ENCODE peak calls at places on chromosomes 6 and 20, in four cellular contexts. P is HCT116, D is K562, O is HepG2. J is an unnamed sample.

GRCh38 chr6:53240763-53241162 is 92.1 kb upstream of the GCM1 start:
- DNase-seq in P (no peak), D (no peak), O (no peak), J (no peak)

GRCh38 chr6:116210750-116211425 is 43.0 kb downstream of the TSPYL4 start:
- DNase-seq in D (no peak), P (no peak), O (no peak), J (no peak)

GRCh38 chr6:36373368-36374009 is 14.0 kb downstream of the ETV7 start:
- DNase-seq in D (no peak), O (no peak), P (no peak), J (no peak)

GRCh38 chr20:36808317-36809257 is 35.0 kb upstream of the DSN1 start:
- DNase-seq in O (peak), D (peak), P (peak), J (no peak)

GRCh38 chr6:22099241-22099640 is 197.6 kb downstream of the PRL start:
- DNase-seq in D (no peak), P (no peak), O (no peak), J (no peak)

GRCh38 chr20:12455152-12455551 is 537.5 kb downstream of the BTBD3 start:
- DNase-seq in O (no peak), D (no peak), P (no peak), J (no peak)

GRCh38 chr20:17534077-17534476 is 2.9 kb upstream of the BFSP1 start:
- DNase-seq in O (no peak), P (no peak), D (no peak), J (no peak)

GRCh38 chr6:156777866-156778614 is 862 bp downstream of the ARID1B start:
- DNase-seq in D (peak), P (no peak), O (peak), J (no peak)

GRCh38 chr20:21387528-21387927 is 9.8 kb downstream of the NKX2-4 start:
- DNase-seq in O (no peak), D (no peak), P (no peak), J (no peak)

GRCh38 chr6:56388414-56388752 is 141.0 kb upstream of the COL21A1 start:
- DNase-seq in O (no peak), P (no peak), D (no peak), J (no peak)

GRCh38 chr20:46010491-46011405 is 2.0 kb downstream of the MMP9 start:
- DNase-seq in O (no peak), P (no peak), D (no peak), J (no peak)

GRCh38 chr20:48904566-48905321 is 16.8 kb upstream of the ARFGEF2 start:
- DNase-seq in P (peak), D (peak), O (peak), J (peak)

GRCh38 chr20:17469631-17470030 is 61.5 kb downstream of the BFSP1 start:
- DNase-seq in D (no peak), O (no peak), P (no peak), J (no peak)

GRCh38 chr6:147758305-147758704 is 249.8 kb downstream of the SAMD5 start:
- DNase-seq in P (no peak), O (no peak), D (no peak), J (no peak)

GRCh38 chr6:33960345-33961313 is 156.8 kb upstream of the MLN start:
- DNase-seq in D (peak), P (no peak), O (no peak), J (no peak)

GRCh38 chr6:3061501-3061941 is 6.8 kb upstream of the RIPK1 start:
- DNase-seq in O (no peak), P (no peak), D (no peak), J (no peak)

GRCh38 chr20:6975326-6975725 is 207.8 kb downstream of the BMP2 start:
- DNase-seq in P (no peak), D (no peak), O (no peak), J (no peak)

GRCh38 chr6:116500969-116501433 is 10.4 kb upstream of the CALHM5 start:
- DNase-seq in P (no peak), O (no peak), D (peak), J (no peak)

GRCh38 chr6:132133734-132134490 is 182.7 kb upstream of the CCN2 start:
- DNase-seq in O (no peak), P (no peak), D (no peak), J (no peak)

GRCh38 chr6:144159231-144159630 is 8.9 kb downstream of the STX11 start:
- DNase-seq in D (no peak), P (no peak), O (no peak), J (no peak)

GRCh38 chr6:28766426-28766825 is 157.4 kb downstream of the TRIM27 start:
- DNase-seq in P (no peak), O (no peak), D (no peak), J (no peak)

GRCh38 chr20:17723301-17723691 is 23.5 kb downstream of the BANF2 start:
- DNase-seq in O (no peak), D (no peak), P (no peak), J (no peak)

GRCh38 chr6:39102024-39102820 is 12.8 kb downstream of the SAYSD1 start:
- DNase-seq in O (peak), P (no peak), D (peak), J (no peak)

GRCh38 chr20:57995381-57995977 is 233.0 kb downstream of the ANKRD60 start:
- DNase-seq in D (no peak), P (no peak), O (no peak), J (no peak)

GRCh38 chr6:138654715-138655634 is 118.6 kb upstream of the CCDC28A start:
- DNase-seq in O (no peak), P (peak), D (no peak), J (no peak)

DNA sequence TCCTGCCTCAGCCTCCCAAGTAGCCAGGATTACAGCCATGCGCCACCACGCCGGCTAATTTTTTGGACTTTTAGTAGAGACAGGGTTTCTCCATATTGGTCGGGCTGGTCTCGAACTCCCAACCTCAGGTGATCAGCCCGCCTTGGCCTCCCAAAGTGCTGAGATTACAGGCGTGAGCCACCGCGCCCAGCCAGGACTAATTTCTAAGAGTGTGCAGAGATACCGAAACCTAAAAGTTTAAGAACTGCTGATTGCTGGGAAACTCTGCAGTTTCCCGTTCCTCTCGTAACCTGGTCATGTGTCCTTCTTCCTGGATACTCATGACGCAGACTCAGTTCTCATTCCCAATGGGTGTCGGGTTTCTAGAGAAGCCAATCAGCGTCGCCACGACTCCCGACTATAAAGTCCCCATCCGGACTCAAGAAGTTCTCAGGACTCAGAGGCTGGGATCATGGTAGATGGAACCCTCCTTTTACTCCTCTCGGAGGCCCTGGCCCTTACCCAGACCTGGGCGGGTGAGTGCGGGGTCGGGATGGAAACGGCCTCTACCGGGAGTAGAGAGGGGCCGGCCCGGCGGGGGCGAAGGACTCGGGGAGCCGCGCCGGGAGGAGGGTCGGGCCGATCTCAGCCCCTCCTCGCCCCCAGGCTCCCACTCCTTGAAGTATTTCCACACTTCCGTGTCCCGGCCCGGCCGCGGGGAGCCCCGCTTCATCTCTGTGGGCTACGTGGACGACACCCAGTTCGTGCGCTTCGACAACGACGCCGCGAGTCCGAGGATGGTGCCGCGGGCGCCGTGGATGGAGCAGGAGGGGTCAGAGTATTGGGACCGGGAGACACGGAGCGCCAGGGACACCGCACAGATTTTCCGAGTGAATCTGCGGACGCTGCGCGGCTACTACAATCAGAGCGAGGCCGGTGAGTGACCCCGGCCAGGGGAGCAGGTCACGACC is at the start of gene HLA-E:
- DNase-seq in P (peak), O (peak), D (peak), J (peak)
- H3K27ac ChIP-seq in P (peak), O (peak), D (peak), J (peak)

GRCh38 chr20:54168961-54169862 is 4.6 kb downstream of the CYP24A1 start:
- DNase-seq in P (peak), O (peak), D (no peak), J (no peak)

GRCh38 chr20:54172532-54172855 is 1.3 kb downstream of the CYP24A1 start:
- DNase-seq in D (no peak), P (no peak), O (no peak), J (no peak)

GRCh38 chr20:54170963-54171362 is 2.8 kb downstream of the CYP24A1 start:
- DNase-seq in P (no peak), O (no peak), D (no peak), J (no peak)

GRCh38 chr20:54167909-54168872 is 5.6 kb downstream of the CYP24A1 start:
- DNase-seq in P (peak), O (peak), D (peak), J (no peak)

DNA sequence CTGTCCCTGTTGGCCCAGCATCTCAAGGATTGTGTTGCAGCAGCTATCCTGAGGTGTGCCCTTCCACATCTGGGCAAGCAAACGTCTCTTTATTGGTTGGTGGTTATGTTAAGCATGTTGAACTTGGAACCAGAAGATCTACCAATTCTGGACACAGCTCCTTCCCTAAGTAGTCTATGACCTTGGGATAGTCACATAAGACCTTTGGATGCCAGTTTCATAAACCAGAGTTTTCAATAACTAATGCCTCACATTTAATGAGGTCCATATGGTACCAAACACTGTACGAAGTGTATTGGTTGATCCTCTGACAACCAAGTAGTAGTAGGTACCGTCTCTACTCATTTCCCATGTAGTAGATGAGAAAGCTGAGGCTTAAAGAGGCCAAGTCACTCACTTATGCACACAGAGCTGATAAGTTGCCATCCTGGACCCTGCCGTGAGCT is 3.7 kb downstream of the CYP24A1 start:
- DNase-seq in P (no peak), D (no peak), O (no peak), J (no peak)
- TF ChIP-seq REST in P (no peak), D (no peak), O (no peak), J (no peak)

GRCh38 chr6:108518714-108519576 is 41.8 kb upstream of the FOXO3 start:
- DNase-seq in D (peak), O (peak), P (peak), J (peak)
- TF ChIP-seq TCF7L2 in D (no peak), O (no peak), P (no peak), J (no peak)

GRCh38 chr6:44072452-44072958 is 54.7 kb downstream of the MRPL14 start:
- DNase-seq in D (no peak), P (no peak), O (no peak), J (no peak)
- H3K27ac ChIP-seq in D (peak), P (peak), O (peak), J (peak)